ENCODE peak calls at places on chromosome 17, in eight cellular contexts. Z is NCI-H526; J is gastrocnemius medialis; G is A172; C is T-helper 1 cell; I is stimulated activated CD8-positive, alpha-beta memory T cell treated with anti-CD3 and anti-CD28 coated beads, Interleukin-12 subunit alpha, Interleukin-12 subunit beta, amount 100 ng/mL, for 4 hours; Q is stromal cell of bone marrow; M is GM12864. A is an unnamed sample.

GRCh38 chr17:66790476-66791061 is 44.3 kb upstream of the CACNG5 start:
- DNase-seq in G (no peak), Q (no peak), J (no peak), M (no peak), C (no peak), I (no peak), Z (no peak), A (no peak)

GRCh38 chr17:67474081-67474661 is 97.1 kb downstream of the PITPNC1 start:
- DNase-seq in Q (peak), Z (no peak), I (no peak), M (no peak), C (no peak), G (peak), J (no peak), A (no peak)

GRCh38 chr17:7260601-7261376 is 1.5 kb downstream of the CLDN7 start:
- DNase-seq in Q (no peak), C (no peak), Z (peak), J (no peak), G (no peak), M (no peak), I (peak), A (no peak)

GRCh38 chr17:17536702-17537101 is 40.5 kb upstream of the RASD1 start:
- DNase-seq in J (no peak), I (no peak), Q (no peak), C (no peak), M (no peak), Z (peak), G (no peak), A (no peak)

GRCh38 chr17:77553459-77554066 is 404.9 kb upstream of the TNRC6C start:
- DNase-seq in Q (no peak), M (no peak), G (no peak), C (no peak), I (no peak), J (no peak), Z (no peak), A (no peak)

GRCh38 chr17:81713556-81714411 is 1.7 kb downstream of the SLC25A10 start:
- DNase-seq in I (no peak), Z (peak), G (no peak), Q (no peak), J (no peak), C (no peak), M (no peak), A (no peak)

GRCh38 chr17:64081802-64082799 is 47.8 kb downstream of the ERN1 start:
- DNase-seq in M (peak), Q (no peak), G (peak), J (no peak), I (no peak), C (peak), Z (no peak), A (peak)

GRCh38 chr17:15885770-15886169 is 59.2 kb upstream of the ADORA2B start:
- DNase-seq in Q (no peak), I (no peak), J (no peak), C (no peak), G (peak), Z (no peak), M (no peak), A (no peak)

GRCh38 chr17:17494499-17495447 is 1.4 kb downstream of the RASD1 start:
- DNase-seq in J (peak), G (no peak), I (no peak), C (no peak), Q (no peak), M (no peak), Z (peak), A (no peak)

GRCh38 chr17:41377546-41377945 is 4.6 kb downstream of the KRT34 start:
- DNase-seq in Q (no peak), G (peak), J (no peak), M (no peak), C (no peak), Z (no peak), I (no peak), A (no peak)

GRCh38 chr17:63800783-63801182 is 26.4 kb upstream of the PSMC5 start:
- DNase-seq in Z (no peak), I (no peak), Q (no peak), J (no peak), G (no peak), M (no peak), C (no peak), A (no peak)

GRCh38 chr17:77513045-77513444 is 372.3 kb downstream of the SEC14L1 start:
- DNase-seq in Q (no peak), C (no peak), M (no peak), Z (no peak), G (no peak), J (no peak), I (no peak), A (no peak)

GRCh38 chr17:3879181-3879580 is 13.7 kb downstream of the CAMKK1 start:
- DNase-seq in Z (no peak), J (no peak), G (peak), Q (peak), C (no peak), M (no peak), I (no peak), A (no peak)

GRCh38 chr17:67221062-67221998 is 23.7 kb downstream of the HELZ start:
- DNase-seq in C (no peak), Q (no peak), J (peak), I (no peak), G (no peak), M (no peak), Z (peak), A (no peak)

GRCh38 chr17:39626171-39626670 is 531 bp upstream of the PPP1R1B start:
- DNase-seq in Q (no peak), M (no peak), C (no peak), J (no peak), I (no peak), G (no peak), Z (no peak), A (no peak)

GRCh38 chr17:42120161-42121065 is 754 bp downstream of the KAT2A start:
- DNase-seq in Q (no peak), J (no peak), C (no peak), I (no peak), M (no peak), G (no peak), Z (peak), A (peak)

GRCh38 chr17:81252336-81253329 is 13.5 kb downstream of the NDUFAF8 start:
- DNase-seq in J (no peak), C (no peak), Z (no peak), G (no peak), M (no peak), Q (no peak), I (no peak), A (no peak)

GRCh38 chr17:30378191-30378796 is 433 bp upstream of the CPD start:
- DNase-seq in G (no peak), I (peak), Q (no peak), M (no peak), C (peak), J (no peak), Z (peak), A (no peak)

GRCh38 chr17:34862384-34862783 is 98.9 kb downstream of the CCT6B start:
- DNase-seq in I (no peak), C (no peak), G (no peak), Z (no peak), J (no peak), Q (no peak), M (no peak), A (no peak)

GRCh38 chr17:20207295-20207985 is 198.3 kb downstream of the SPECC1 start:
- DNase-seq in M (no peak), Q (no peak), Z (no peak), J (no peak), I (no peak), C (no peak), G (no peak), A (no peak)

GRCh38 chr17:65856865-65857264 is 295.4 kb upstream of the AXIN2 start:
- DNase-seq in G (peak), I (no peak), Z (no peak), Q (peak), C (no peak), J (no peak), M (no peak), A (no peak)

GRCh38 chr17:7029659-7030058 is 6.2 kb upstream of the SLC16A13 start:
- DNase-seq in Q (no peak), G (no peak), I (no peak), Z (no peak), C (no peak), M (no peak), J (no peak), A (no peak)

GRCh38 chr17:50348522-50349240 is 2.8 kb downstream of the XYLT2 start:
- DNase-seq in C (no peak), G (peak), M (no peak), Q (no peak), Z (no peak), J (no peak), I (no peak), A (no peak)

GRCh38 chr17:78337244-78338109 is 22.4 kb downstream of the SOCS3 start:
- DNase-seq in Q (peak), Z (no peak), C (no peak), I (no peak), G (peak), M (peak), J (no peak), A (no peak)

GRCh38 chr17:409308-409847 is 56.8 kb upstream of the RPH3AL start:
- DNase-seq in J (no peak), Q (no peak), M (no peak), Z (peak), G (no peak), C (no peak), I (no peak), A (no peak)

GRCh38 chr17:67239597-67239996 is 5.4 kb downstream of the HELZ start:
- DNase-seq in Z (no peak), G (no peak), I (no peak), J (no peak), C (no peak), M (no peak), Q (no peak), A (no peak)

GRCh38 chr17:81930142-81931125 is 2.9 kb upstream of the MAFG start:
- DNase-seq in Q (no peak), C (no peak), G (no peak), J (no peak), Z (no peak), M (no peak), I (no peak), A (no peak)